ENCODE peak calls at places on chromosomes 12 and 14, in ten cellular contexts. L is GM12892; T is DMS 273 treated with DMSO at 0.1 percent for 48 hours; Q is endothelial cell; Z is GM19239; M is Panc1; N is AG20443; S is endodermal cell; F is naive B cell; E is naive thymus-derived CD8-positive, alpha-beta T cell. A is an unnamed sample.

GRCh38 chr14:83491091-83491490 is 1957.4 kb upstream of the SEL1L start:
- DNase-seq in L (no peak), T (no peak), Q (no peak), Z (no peak), M (no peak), N (no peak), S (no peak), F (no peak), E (no peak), A (no peak)

GRCh38 chr14:96037891-96038557 is 1.1 kb upstream of the C14orf132 start:
- DNase-seq in L (no peak), T (peak; percentile 40), Q (no peak), Z (no peak), M (no peak), N (peak; percentile 88), S (peak; percentile 62), F (no peak), E (no peak), A (no peak)

GRCh38 chr12:105334568-105334967 is 4.1 kb downstream of the C12orf75 start:
- DNase-seq in L (no peak), T (no peak), Q (no peak), Z (no peak), M (no peak), N (no peak), S (no peak), F (no peak), E (no peak), A (no peak)

GRCh38 chr14:30521899-30522736 is 36.8 kb upstream of the G2E3 start:
- DNase-seq in L (no peak), T (peak; percentile 19), Q (no peak), Z (peak; percentile 16), M (peak; percentile 18), N (peak; percentile 40), S (no peak), F (peak; percentile 1), E (no peak), A (peak; percentile 26)

GRCh38 chr12:97637770-97638169 is 175.2 kb downstream of the RMST start:
- DNase-seq in L (no peak), T (no peak), Q (no peak), Z (no peak), M (no peak), N (no peak), S (no peak), F (no peak), E (no peak), A (no peak)

GRCh38 chr12:10901427-10901826 is 7.9 kb downstream of the TAS2R13 start:
- DNase-seq in L (no peak), T (no peak), Q (no peak), Z (no peak), M (no peak), N (no peak), S (no peak), F (no peak), E (no peak), A (no peak)

GRCh38 chr12:50100561-50100960 is 3.2 kb upstream of the GPD1 start:
- DNase-seq in L (no peak), T (no peak), Q (no peak), Z (no peak), M (no peak), N (no peak), S (no peak), F (no peak), E (no peak), A (no peak)

GRCh38 chr14:83300454-83301064 is 1766.9 kb upstream of the SEL1L start:
- DNase-seq in L (no peak), T (peak; percentile 1), Q (no peak), Z (no peak), M (peak; percentile 20), N (peak; percentile 30), S (no peak), F (no peak), E (no peak), A (no peak)

GRCh38 chr12:45214739-45215418 is 1.0 kb upstream of the ANO6 start:
- DNase-seq in L (no peak), T (no peak), Q (no peak), Z (no peak), M (no peak), N (peak; percentile 21), S (no peak), F (no peak), E (no peak), A (no peak)

GRCh38 chr14:99503848-99504453 is 22.7 kb downstream of the CCNK start:
- DNase-seq in L (no peak), T (no peak), Q (no peak), Z (no peak), M (no peak), N (no peak), S (no peak), F (no peak), E (no peak), A (no peak)

GRCh38 chr14:77059276-77059934 is 30.9 kb upstream of the IRF2BPL start:
- DNase-seq in L (no peak), T (peak; percentile 81), Q (no peak), Z (no peak), M (no peak), N (peak; percentile 94), S (peak; percentile 92), F (no peak), E (no peak), A (no peak)

GRCh38 chr12:23640754-23641153 is 308.7 kb downstream of the SOX5 start:
- DNase-seq in L (no peak), T (no peak), Q (no peak), Z (no peak), M (no peak), N (no peak), S (peak; percentile 71), F (no peak), E (no peak), A (no peak)

GRCh38 chr14:22112004-22112403 is 438.4 kb upstream of the OR4E1 start:
- DNase-seq in L (no peak), T (no peak), Q (peak; percentile 59), Z (no peak), M (no peak), N (no peak), S (peak; percentile 71), F (no peak), E (peak; percentile 35), A (no peak)

GRCh38 chr14:89041245-89041585 is 216.8 kb downstream of the TTC8 start:
- DNase-seq in L (no peak), T (peak; percentile 39), Q (no peak), Z (no peak), M (no peak), N (no peak), S (no peak), F (no peak), E (no peak), A (no peak)